ENCODE peak calls at places on chromosomes 13 and 19, in four cellular contexts. V is colonic mucosa, W is hepatocyte, X is adrenal gland. R is an unnamed sample.
A peak's percentile ranks its signal among the peaks of the same experiment; 100 is the strongest.

GRCh38 chr13:39765801-39766463 is 110.5 kb downstream of the COG6 start:
- DNase-seq in V (peak; percentile 77), X (no peak), W (no peak), R (peak; percentile 71)

GRCh38 chr19:38245826-38246498 is 10.2 kb downstream of the PPP1R14A start:
- DNase-seq in V (no peak), X (no peak), W (no peak), R (peak; percentile 68)

GRCh38 chr13:42218576-42218975 is 53.4 kb upstream of the AKAP11 start:
- DNase-seq in W (no peak), X (peak; percentile 28), V (no peak), R (peak; percentile 34)

GRCh38 chr13:39957868-39958676 is 302.6 kb downstream of the COG6 start:
- DNase-seq in W (no peak), V (no peak), X (no peak), R (no peak)

GRCh38 chr19:14063100-14063499 is 1.2 kb upstream of the PALM3 start:
- DNase-seq in W (no peak), V (no peak), X (no peak), R (no peak)

GRCh38 chr13:105920375-105920774 is 615.1 kb downstream of the EFNB2 start:
- DNase-seq in W (peak; percentile 44), V (peak; percentile 41), X (no peak), R (no peak)

GRCh38 chr13:109256866-109257760 is 529.3 kb downstream of the IRS2 start:
- DNase-seq in W (peak; percentile 80), X (peak; percentile 48), V (no peak), R (no peak)

GRCh38 chr13:52371736-52372247 is 34.2 kb downstream of the THSD1 start:
- DNase-seq in W (no peak), X (no peak), V (no peak), R (no peak)

GRCh38 chr13:109602356-109602755 is 184.0 kb downstream of the IRS2 start:
- DNase-seq in X (no peak), W (no peak), V (no peak), R (no peak)

GRCh38 chr19:49802836-49803528 is 10.1 kb downstream of the FUZ start:
- DNase-seq in V (no peak), W (no peak), X (peak; percentile 70), R (no peak)

GRCh38 chr13:50911937-50912624 is 2.5 kb downstream of the RNASEH2B start:
- DNase-seq in X (peak; percentile 84), W (peak; percentile 90), V (peak; percentile 96), R (peak; percentile 83)

GRCh38 chr13:95601216-95601615 is 43.3 kb downstream of the DZIP1 start:
- DNase-seq in X (no peak), W (no peak), V (no peak), R (no peak)

GRCh38 chr19:32498641-32499200 is 82.3 kb upstream of the PDCD5 start:
- DNase-seq in W (no peak), X (no peak), V (no peak), R (no peak)

GRCh38 chr13:111422352-111422751 is 101.9 kb downstream of the TEX29 start:
- DNase-seq in W (no peak), X (no peak), V (no peak), R (no peak)

GRCh38 chr13:97005631-97006262 is 11.5 kb upstream of the OXGR1 start:
- DNase-seq in V (no peak), X (no peak), W (peak; percentile 17), R (no peak)

GRCh38 chr13:52845766-52846566 is 2.5 kb downstream of the PCDH8 start:
- DNase-seq in V (peak; percentile 45), X (peak; percentile 12), W (peak; percentile 69), R (peak; percentile 25)

GRCh38 chr13:46079770-46080169 is 25.1 kb downstream of the CPB2 start:
- DNase-seq in V (no peak), X (no peak), W (no peak), R (no peak)

GRCh38 chr19:39104104-39104708 is 20.0 kb downstream of the ACP7 start:
- DNase-seq in V (no peak), W (no peak), X (no peak), R (no peak)

GRCh38 chr19:55304980-55305379 is 20.2 kb downstream of the TMEM150B start:
- DNase-seq in X (no peak), V (no peak), W (no peak), R (no peak)

GRCh38 chr13:36685912-36686311 is 12.1 kb downstream of the SERTM1 start:
- DNase-seq in X (no peak), V (no peak), W (no peak), R (no peak)

GRCh38 chr13:71643466-71643865 is 223.5 kb downstream of the DACH1 start:
- DNase-seq in V (no peak), W (no peak), X (no peak), R (no peak)

GRCh38 chr19:43723588-43723987 is 7.7 kb downstream of the IRGC start:
- DNase-seq in W (no peak), X (no peak), V (no peak), R (no peak)

GRCh38 chr19:12828494-12828893 is 5.9 kb downstream of the RTBDN start:
- DNase-seq in X (no peak), W (peak; percentile 56), V (peak; percentile 63), R (no peak)

GRCh38 chr13:114157869-114158495 is 21.1 kb upstream of the CFAP97D2 start:
- DNase-seq in V (no peak), W (no peak), X (no peak), R (no peak)

GRCh38 chr13:107329991-107330390 is 762.1 kb upstream of the ARGLU1 start:
- DNase-seq in V (no peak), X (no peak), W (no peak), R (no peak)

GRCh38 chr13:31035162-31035951 is 102.9 kb downstream of the TEX26 start:
- DNase-seq in W (no peak), V (no peak), X (no peak), R (no peak)

GRCh38 chr13:109924376-109924775 is 138.0 kb upstream of the IRS2 start:
- DNase-seq in W (no peak), V (no peak), X (no peak), R (no peak)

GRCh38 chr19:1883784-1884183 is 1.5 kb downstream of the ABHD17A start:
- DNase-seq in V (no peak), W (no peak), X (no peak), R (no peak)

GRCh38 chr13:75783906-75784485 is 147.9 kb downstream of the LMO7 start:
- DNase-seq in X (no peak), V (no peak), W (no peak), R (no peak)

GRCh38 chr13:79775830-79776229 is 294.9 kb downstream of the NDFIP2 start:
- DNase-seq in W (peak; percentile 64), X (peak; percentile 21), V (peak; percentile 61), R (no peak)

GRCh38 chr13:111324736-111325135 is 4.3 kb downstream of the TEX29 start:
- DNase-seq in V (no peak), X (no peak), W (no peak), R (no peak)

GRCh38 chr19:42435316-42435715 is 7.4 kb downstream of the CXCL17 start:
- DNase-seq in W (no peak), V (no peak), X (no peak), R (no peak)

GRCh38 chr19:42436006-42436405 is 6.7 kb downstream of the CXCL17 start:
- DNase-seq in V (no peak), X (no peak), W (no peak), R (no peak)

GRCh38 chr19:42431486-42431885 is 4.3 kb upstream of the LIPE start:
- DNase-seq in X (no peak), V (no peak), W (no peak), R (no peak)

GRCh38 chr19:42428676-42429075 is 1.5 kb upstream of the LIPE start:
- DNase-seq in W (no peak), X (no peak), V (no peak), R (no peak)

GRCh38 chr19:42433503-42434260 is 6.5 kb upstream of the LIPE start:
- DNase-seq in V (peak; percentile 97), W (peak; percentile 85), X (peak; percentile 94), R (peak; percentile 93)
- H3K4me3 ChIP-seq in V (no peak overlapping the region), W (no peak overlapping the region), X (no peak overlapping the region), R (no peak overlapping the region)

GRCh38 chr19:41399091-41399490 is 1.5 kb downstream of the BCKDHA start:
- DNase-seq in W (no peak), X (no peak), V (no peak), R (no peak)
- H3K4me1 ChIP-seq in W (peaks cover 3% of the 10 kb centered on the region), X (peaks cover 26% of the 10 kb centered on the region), V (peaks cover 6% of the 10 kb centered on the region), R (peaks cover 6% of the 10 kb centered on the region)

DNA sequence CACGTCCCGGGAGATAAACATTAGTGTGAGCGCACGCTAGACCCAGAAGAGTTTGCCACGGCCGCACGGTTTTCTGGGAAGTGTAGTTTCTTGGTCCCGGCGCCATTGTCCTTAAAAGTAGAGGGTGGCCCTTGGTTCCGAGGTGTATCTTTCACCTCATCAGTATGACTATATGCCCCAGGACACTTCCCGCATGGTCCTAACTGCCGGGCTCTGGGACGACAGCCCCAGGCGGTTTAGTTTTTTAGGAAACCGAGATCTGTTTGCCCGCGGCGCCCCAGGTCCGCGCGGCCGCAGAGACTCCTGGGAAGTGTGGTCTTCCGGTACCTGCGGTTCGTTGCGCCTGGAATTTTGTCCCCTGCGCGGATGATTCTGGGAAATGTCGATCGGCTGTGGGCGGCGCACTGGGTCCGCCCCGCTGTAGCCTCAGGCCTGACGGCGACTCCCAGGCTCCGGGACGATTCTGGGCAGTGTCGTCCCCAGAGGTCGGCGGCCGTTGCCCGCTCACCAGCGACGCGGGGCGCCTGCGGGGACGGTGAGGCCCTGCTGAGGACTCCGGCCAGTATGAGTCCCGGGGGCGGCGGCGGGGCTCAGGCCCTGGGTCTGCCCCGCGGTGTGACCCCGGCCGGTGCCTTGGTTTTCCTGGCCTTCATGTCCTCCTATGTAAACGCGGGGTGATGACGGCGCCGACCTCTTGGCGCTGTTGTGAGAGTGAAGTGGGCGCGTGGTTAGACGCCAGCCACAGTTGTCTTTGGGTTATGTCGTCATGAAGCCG is at the start of gene ZNF181:
- DNase-seq in W (peak; percentile 94), V (peak; percentile 92), X (peak; percentile 88), R (peak; percentile 90)
- H3K27me3 ChIP-seq in W (no peaks in the 10 kb centered on the region), V (no peaks in the 10 kb centered on the region), X (no peaks in the 10 kb centered on the region), R (no peaks in the 10 kb centered on the region)

GRCh38 chr19:20612711-20613316 is 47.2 kb upstream of the ZNF737 start:
- DNase-seq in V (no peak), W (no peak), X (peak; percentile 12), R (no peak)

GRCh38 chr19:20611866-20612265 is 46.3 kb upstream of the ZNF737 start:
- DNase-seq in X (peak; percentile 67), W (no peak), V (no peak), R (no peak)

GRCh38 chr19:20616071-20616470 is 45.3 kb downstream of the ZNF626 start:
- DNase-seq in X (no peak), V (no peak), W (no peak), R (no peak)
- H3K4me3 ChIP-seq in X (no peak overlapping the region), V (no peak overlapping the region), W (no peak overlapping the region), R (no peak overlapping the region)

DNA sequence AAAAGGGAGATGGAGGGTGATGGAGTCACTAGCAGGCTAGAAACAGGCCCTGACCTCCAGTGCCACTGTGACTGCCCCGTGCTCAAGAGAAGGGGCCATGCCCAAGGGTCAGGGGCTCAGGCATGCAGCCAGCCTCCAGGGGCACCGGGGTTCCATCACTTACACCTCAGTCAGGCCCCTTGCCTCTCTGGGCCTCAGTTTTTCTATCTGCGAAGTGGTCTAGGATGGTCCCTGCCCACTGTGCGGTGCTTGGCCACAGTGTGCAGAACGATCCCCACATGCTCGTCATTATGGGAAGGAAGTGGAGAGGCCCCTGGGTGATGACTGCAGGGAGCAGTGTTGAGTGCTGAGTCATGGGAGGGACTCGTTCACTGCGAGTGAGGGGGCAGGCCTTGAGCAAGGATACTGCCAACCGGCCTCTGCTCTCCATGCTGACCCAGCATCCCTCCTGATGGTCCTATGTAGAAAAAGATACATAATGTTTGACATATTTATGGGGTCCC is 23.1 kb downstream of the TMED1 start:
- DNase-seq in V (no peak), X (peak; percentile 80), W (peak; percentile 72), R (no peak)
- H3K4me1 ChIP-seq in V (no peaks in the 10 kb centered on the region), X (peaks cover 13% of the 10 kb centered on the region), W (peaks cover 11% of the 10 kb centered on the region), R (no peaks in the 10 kb centered on the region)

R was measured in right cardiac atrium.